ENCODE peak calls at places on chromosomes 4 and X, in eight cellular contexts. H is NCI-H345; R is B cell; X is activated CD8-positive, alpha-beta T cell treated with anti-CD3 and anti-CD28 coated beads for 36 hours; C is cardiac muscle cell; D is activated T-cell treated with anti-CD3 and anti-CD28 coated beads, Interleukin-2, amount 50 U/mL, for 24 hours; B is WERI-Rb-1; V is HFF-Myc. Q is an unnamed sample.

GRCh38 chrX:37921758-37922157 is 74.4 kb upstream of the DYNLT3 start:
- DNase-seq in H (no peak), R (no peak), X (no peak), C (no peak), D (no peak), B (no peak), V (peak; percentile 19), Q (peak; percentile 6)

GRCh38 chrX:46117234-46117633 is 428.0 kb downstream of the ZNF674 start:
- DNase-seq in H (peak; percentile 22), R (no peak), X (no peak), C (no peak), D (no peak), B (no peak), V (no peak), Q (no peak)

GRCh38 chr4:123709336-123709735 is 312.7 kb downstream of the SPRY1 start:
- DNase-seq in H (no peak), R (no peak), X (no peak), C (no peak), D (no peak), B (no peak), V (no peak), Q (no peak)

GRCh38 chrX:20459410-20460350 is 193.0 kb upstream of the RPS6KA3 start:
- DNase-seq in H (peak; percentile 18), R (no peak), X (peak; percentile 64), C (no peak), D (no peak), B (no peak), V (no peak), Q (no peak)

GRCh38 chrX:71657267-71657666 is 10.1 kb upstream of the LOC101059915 start:
- DNase-seq in H (no peak), R (no peak), X (no peak), C (no peak), D (no peak), B (no peak), V (no peak), Q (no peak)

GRCh38 chr4:10458190-10458589 is 964 bp upstream of the ZNF518B start:
- DNase-seq in H (no peak), R (no peak), X (no peak), C (no peak), D (no peak), B (no peak), V (no peak), Q (no peak)

GRCh38 chr4:139509727-139510410 is 46.1 kb downstream of the SETD7 start:
- DNase-seq in H (no peak), R (no peak), X (no peak), C (peak; percentile 51), D (no peak), B (peak; percentile 64), V (no peak), Q (no peak)

GRCh38 chrX:47751670-47752069 is 85.0 kb upstream of the ZNF81 start:
- DNase-seq in H (no peak), R (no peak), X (peak; percentile 55), C (peak; percentile 65), D (peak; percentile 49), B (peak; percentile 52), V (no peak), Q (peak; percentile 8)

GRCh38 chr4:104901438-104901837 is 245.2 kb upstream of the TET2 start:
- DNase-seq in H (no peak), R (no peak), X (no peak), C (peak; percentile 4), D (no peak), B (peak; percentile 23), V (no peak), Q (no peak)

GRCh38 chrX:120468071-120468470 is 1.0 kb downstream of the LAMP2 start:
- DNase-seq in H (no peak), R (no peak), X (no peak), C (no peak), D (no peak), B (no peak), V (no peak), Q (no peak)

GRCh38 chr4:102139132-102139573 is 206.1 kb downstream of the SLC39A8 start:
- DNase-seq in H (peak; percentile 14), R (no peak), X (no peak), C (no peak), D (no peak), B (no peak), V (no peak), Q (peak; percentile 51)

GRCh38 chr4:185269286-185269685 is 59.9 kb downstream of the SNX25 start:
- DNase-seq in H (no peak), R (no peak), X (no peak), C (no peak), D (no peak), B (no peak), V (no peak), Q (no peak)

GRCh38 chr4:47836655-47837581 is 949 bp downstream of the CORIN start:
- DNase-seq in H (peak; percentile 85), R (peak; percentile 51), X (peak; percentile 70), C (peak; percentile 91), D (peak; percentile 70), B (peak; percentile 92), V (peak; percentile 46), Q (peak; percentile 90)

GRCh38 chrX:20056704-20057103 is 60.0 kb downstream of the MAP7D2 start:
- DNase-seq in H (peak; percentile 73), R (no peak), X (no peak), C (no peak), D (no peak), B (peak; percentile 22), V (no peak), Q (no peak)

GRCh38 chr4:113975578-113975977 is 3.9 kb downstream of the ARSJ start:
- DNase-seq in H (no peak), R (no peak), X (no peak), C (no peak), D (no peak), B (no peak), V (no peak), Q (no peak)

GRCh38 chr4:141599853-141600252 is 36.5 kb upstream of the IL15 start:
- DNase-seq in H (no peak), R (no peak), X (no peak), C (no peak), D (no peak), B (no peak), V (peak; percentile 33), Q (peak; percentile 29)

GRCh38 chrX:52217494-52218160 is 32.9 kb downstream of the MAGED4 start:
- DNase-seq in H (no peak), R (no peak), X (no peak), C (peak; percentile 11), D (no peak), B (no peak), V (no peak), Q (no peak)

GRCh38 chr4:62470421-62470983 is 1270.4 kb downstream of the ADGRL3 start:
- DNase-seq in H (no peak), R (no peak), X (no peak), C (no peak), D (no peak), B (no peak), V (no peak), Q (no peak)

GRCh38 chr4:152926959-152927358 is 9.2 kb upstream of the FHDC1 start:
- DNase-seq in H (no peak), R (no peak), X (no peak), C (no peak), D (no peak), B (no peak), V (no peak), Q (no peak)

GRCh38 chrX:130114141-130114561 is 3.9 kb upstream of the ELF4 start:
- DNase-seq in H (no peak), R (no peak), X (no peak), C (no peak), D (no peak), B (no peak), V (no peak), Q (no peak)

GRCh38 chr4:52038109-52038912 is at the start of gene SGCB:
- DNase-seq in H (peak; percentile 71), R (peak; percentile 67), X (peak; percentile 71), C (peak; percentile 74), D (peak; percentile 86), B (peak; percentile 73), V (no peak), Q (peak; percentile 84)

GRCh38 chrX:107747596-107748161 is 27.9 kb downstream of the TSC22D3 start:
- DNase-seq in H (peak; percentile 68), R (no peak), X (no peak), C (peak; percentile 65), D (no peak), B (no peak), V (no peak), Q (peak; percentile 81)

GRCh38 chrX:20217906-20218305 is 48.8 kb downstream of the RPS6KA3 start:
- DNase-seq in H (no peak), R (no peak), X (no peak), C (no peak), D (no peak), B (no peak), V (no peak), Q (no peak)

GRCh38 chrX:67998540-67998939 is 434.8 kb downstream of the OPHN1 start:
- DNase-seq in H (no peak), R (no peak), X (no peak), C (no peak), D (no peak), B (no peak), V (no peak), Q (no peak)

GRCh38 chr4:10582059-10582686 is 102.4 kb downstream of the CLNK start:
- DNase-seq in H (peak; percentile 32), R (no peak), X (peak; percentile 29), C (peak; percentile 60), D (no peak), B (peak; percentile 43), V (peak; percentile 21), Q (peak; percentile 78)

GRCh38 chr4:140019619-140020367 is 134.2 kb downstream of the MAML3 start:
- DNase-seq in H (no peak), R (no peak), X (no peak), C (no peak), D (no peak), B (no peak), V (no peak), Q (no peak)

GRCh38 chr4:185542626-185543336 is 7.5 kb upstream of the PDLIM3 start:
- DNase-seq in H (no peak), R (no peak), X (no peak), C (no peak), D (no peak), B (no peak), V (no peak), Q (peak; percentile 28)